ENCODE peak calls at places on chromosomes 12 and 14, in nine cellular contexts. A is AG04450, H is left lung, W is choroid plexus epithelial cell, B is neural progenitor cell, M is HCT116, U is AG10803, S is tibial artery, C is GM12865. Q is an unnamed sample.

GRCh38 chr14:105881021-105881930 is 354.9 kb downstream of the TMEM121 start:
- DNase-seq in A (no peak), H (peak), W (no peak), B (no peak), M (no peak), U (no peak), S (peak), C (no peak), Q (no peak)

GRCh38 chr14:77014004-77014604 is 14.4 kb downstream of the IRF2BPL start:
- DNase-seq in A (no peak), H (no peak), W (peak), B (peak), M (no peak), U (peak), S (no peak), C (no peak), Q (no peak)

GRCh38 chr12:52876371-52876770 is 27.6 kb upstream of the KRT78 start:
- DNase-seq in A (no peak), H (no peak), W (no peak), B (no peak), M (no peak), U (no peak), S (no peak), C (no peak), Q (no peak)

GRCh38 chr14:93103392-93104080 is 12.2 kb downstream of the ITPK1 start:
- DNase-seq in A (no peak), H (peak), W (peak), B (no peak), M (no peak), U (no peak), S (no peak), C (peak), Q (no peak)

GRCh38 chr14:104660597-104660996 is 28.8 kb upstream of the INF2 start:
- DNase-seq in A (no peak), H (no peak), W (no peak), B (no peak), M (no peak), U (no peak), S (no peak), C (peak), Q (no peak)

GRCh38 chr12:83173250-83173649 is 486.5 kb downstream of the TMTC2 start:
- DNase-seq in A (no peak), H (no peak), W (no peak), B (no peak), M (no peak), U (no peak), S (no peak), C (no peak), Q (no peak)

GRCh38 chr12:98274430-98275130 is 240.8 kb upstream of the TMPO start:
- DNase-seq in A (no peak), H (no peak), W (no peak), B (no peak), M (no peak), U (no peak), S (no peak), C (peak), Q (no peak)

GRCh38 chr12:107318804-107319535 is 225.6 kb upstream of the CRY1 start:
- DNase-seq in A (no peak), H (no peak), W (peak), B (peak), M (no peak), U (peak), S (no peak), C (no peak), Q (no peak)

GRCh38 chr12:105986779-105987686 is 151.7 kb downstream of the NUAK1 start:
- DNase-seq in A (peak), H (no peak), W (peak), B (no peak), M (no peak), U (peak), S (no peak), C (peak), Q (no peak)

GRCh38 chr14:77892381-77892871 is 92.5 kb downstream of the ADCK1 start:
- DNase-seq in A (no peak), H (no peak), W (peak), B (no peak), M (no peak), U (no peak), S (no peak), C (no peak), Q (no peak)

GRCh38 chr12:64716839-64717455 is 42.3 kb downstream of the GNS start:
- DNase-seq in A (no peak), H (no peak), W (no peak), B (no peak), M (no peak), U (no peak), S (no peak), C (no peak), Q (peak)

GRCh38 chr14:102335163-102335562 is 15.6 kb downstream of the ZNF839 start:
- DNase-seq in A (no peak), H (no peak), W (no peak), B (no peak), M (no peak), U (no peak), S (no peak), C (no peak), Q (no peak)

GRCh38 chr12:1839464-1839863 is 19.1 kb downstream of the LRTM2 start:
- DNase-seq in A (no peak), H (peak), W (no peak), B (no peak), M (no peak), U (no peak), S (no peak), C (no peak), Q (no peak)

GRCh38 chr14:100582496-100583165 is 4.6 kb downstream of the BEGAIN start:
- DNase-seq in A (no peak), H (no peak), W (no peak), B (no peak), M (no peak), U (no peak), S (no peak), C (no peak), Q (no peak)

GRCh38 chr12:19138551-19139344 is 9.2 kb downstream of the PLEKHA5 start:
- DNase-seq in A (no peak), H (no peak), W (peak), B (peak), M (no peak), U (no peak), S (no peak), C (no peak), Q (peak)

GRCh38 chr12:5242440-5242839 is 189.5 kb upstream of the NTF3 start:
- DNase-seq in A (no peak), H (no peak), W (no peak), B (no peak), M (no peak), U (no peak), S (no peak), C (no peak), Q (no peak)

GRCh38 chr14:101078105-101078891 is 174.8 kb upstream of the RTL1 start:
- DNase-seq in A (no peak), H (no peak), W (no peak), B (no peak), M (no peak), U (no peak), S (peak), C (no peak), Q (no peak)

GRCh38 chr14:26444745-26445144 is 153.1 kb downstream of the NOVA1 start:
- DNase-seq in A (no peak), H (no peak), W (peak), B (peak), M (no peak), U (no peak), S (no peak), C (no peak), Q (peak)

GRCh38 chr12:51281202-51281924 is 11.1 kb upstream of the SMAGP start:
- DNase-seq in A (no peak), H (no peak), W (peak), B (no peak), M (no peak), U (peak), S (no peak), C (no peak), Q (no peak)

GRCh38 chr14:52596861-52597260 is 44.2 kb downstream of the GPR137C start:
- DNase-seq in A (no peak), H (no peak), W (no peak), B (no peak), M (no peak), U (no peak), S (no peak), C (no peak), Q (no peak)

GRCh38 chr12:13376627-13377373 is 180.3 kb downstream of the EMP1 start:
- DNase-seq in A (no peak), H (no peak), W (no peak), B (no peak), M (no peak), U (no peak), S (no peak), C (no peak), Q (no peak)

GRCh38 chr14:105528197-105528858 is 1.9 kb downstream of the TMEM121 start:
- DNase-seq in A (peak), H (peak), W (peak), B (peak), M (no peak), U (peak), S (peak), C (peak), Q (peak)

GRCh38 chr14:51581017-51581881 is 70.5 kb upstream of the FRMD6 start:
- DNase-seq in A (peak), H (no peak), W (peak), B (no peak), M (no peak), U (peak), S (no peak), C (no peak), Q (peak)

GRCh38 chr12:89521348-89522238 is 3.0 kb downstream of the GALNT4 start:
- DNase-seq in A (no peak), H (no peak), W (peak), B (no peak), M (no peak), U (no peak), S (no peak), C (no peak), Q (no peak)

GRCh38 chr14:93095742-93096510 is 19.8 kb downstream of the ITPK1 start:
- DNase-seq in A (no peak), H (no peak), W (no peak), B (no peak), M (no peak), U (no peak), S (no peak), C (no peak), Q (no peak)

GRCh38 chr12:117674313-117674712 is 294.5 kb downstream of the KSR2 start:
- DNase-seq in A (no peak), H (no peak), W (no peak), B (no peak), M (no peak), U (no peak), S (no peak), C (no peak), Q (no peak)

GRCh38 chr14:53399057-53399456 is 245.9 kb upstream of the DDHD1 start:
- DNase-seq in A (no peak), H (no peak), W (peak), B (peak), M (peak), U (peak), S (no peak), C (peak), Q (peak)

GRCh38 chr14:75339059-75339458 is 60.4 kb downstream of the FOS start:
- DNase-seq in A (no peak), H (no peak), W (peak), B (no peak), M (no peak), U (peak), S (no peak), C (no peak), Q (no peak)

GRCh38 chr14:24298892-24299254 is 707 bp downstream of the DHRS1 start:
- DNase-seq in A (peak), H (no peak), W (peak), B (no peak), M (peak), U (peak), S (no peak), C (no peak), Q (no peak)

GRCh38 chr12:47942327-47943230 is 20.8 kb upstream of the TMEM106C start:
- DNase-seq in A (no peak), H (no peak), W (peak), B (peak), M (no peak), U (no peak), S (no peak), C (peak), Q (no peak)

GRCh38 chr14:78697341-78697740 is 527.2 kb downstream of the NRXN3 start:
- DNase-seq in A (no peak), H (no peak), W (peak), B (peak), M (peak), U (peak), S (no peak), C (peak), Q (peak)

GRCh38 chr14:101230851-101231550 is 327.5 kb upstream of the RTL1 start:
- DNase-seq in A (no peak), H (peak), W (no peak), B (no peak), M (no peak), U (no peak), S (no peak), C (no peak), Q (no peak)

GRCh38 chr12:50614167-50614762 is 109.5 kb downstream of the DIP2B start:
- DNase-seq in A (no peak), H (no peak), W (peak), B (no peak), M (peak), U (peak), S (no peak), C (no peak), Q (no peak)

GRCh38 chr14:64799555-64799954 is 80.2 kb downstream of the SPTB start:
- DNase-seq in A (no peak), H (no peak), W (no peak), B (no peak), M (no peak), U (no peak), S (no peak), C (no peak), Q (no peak)

GRCh38 chr12:6535960-6536847 is 1.9 kb downstream of the GAPDH start:
- DNase-seq in A (no peak), H (no peak), W (no peak), B (no peak), M (no peak), U (no peak), S (no peak), C (peak), Q (no peak)

GRCh38 chr12:85280984-85281946 is 1.2 kb downstream of the ALX1 start:
- DNase-seq in A (no peak), H (no peak), W (peak), B (no peak), M (no peak), U (no peak), S (no peak), C (no peak), Q (no peak)

GRCh38 chr14:105330491-105330895 is 15.9 kb downstream of the PACS2 start:
- DNase-seq in A (no peak), H (peak), W (peak), B (no peak), M (no peak), U (peak), S (peak), C (no peak), Q (no peak)

GRCh38 chr14:55578511-55578910 is 1.5 kb upstream of the KTN1 start:
- DNase-seq in A (no peak), H (no peak), W (no peak), B (peak), M (no peak), U (peak), S (no peak), C (no peak), Q (no peak)

DNA sequence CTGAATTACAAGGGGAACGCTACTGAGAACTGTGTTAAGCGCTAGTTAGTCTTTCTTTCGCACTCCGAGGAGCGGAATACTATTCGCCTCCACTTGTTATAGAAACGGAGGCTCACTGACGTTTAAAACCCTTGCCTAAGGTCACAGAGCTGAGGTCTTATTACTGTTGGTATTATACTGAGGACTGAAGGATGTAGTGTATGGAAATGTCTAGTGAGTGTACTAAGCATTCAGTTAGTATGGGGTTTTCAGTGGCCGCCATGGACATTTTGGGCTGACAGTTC is 826 bp downstream of the ACADS start:
- DNase-seq in A (no peak), H (no peak), W (no peak), B (no peak), M (no peak), U (no peak), S (no peak), C (no peak), Q (no peak)
- H3K4me3 ChIP-seq in A (peak), H (no peak), W (no peak), B (no peak), M (peak), U (peak), S (peak), C (peak), Q (peak)

DNA sequence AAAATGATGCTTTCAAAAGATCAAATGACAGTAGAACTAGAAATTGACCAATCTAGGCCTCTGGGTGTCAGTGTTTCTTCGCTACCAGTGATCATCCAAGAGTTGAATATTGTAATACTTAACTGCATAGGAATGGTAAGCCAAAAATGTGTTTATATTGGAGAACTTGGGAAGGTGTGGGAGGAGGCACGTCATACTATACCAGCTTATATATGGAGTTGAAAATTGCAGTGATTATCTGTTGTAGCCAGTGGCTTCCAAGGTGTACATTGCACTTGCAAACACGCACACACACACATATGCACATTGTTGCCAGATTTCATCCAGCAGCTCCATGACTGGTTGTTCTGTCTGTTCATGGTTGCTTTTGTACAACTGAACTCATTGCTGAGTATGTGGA is 36.1 kb downstream of the EID3 start:
- DNase-seq in A (no peak), H (no peak), W (no peak), B (no peak), M (no peak), U (no peak), S (no peak), C (no peak), Q (no peak)
- TF ChIP-seq CTCF in A (no peak), H (no peak), W (peak), B (no peak), M (peak), U (no peak), S (no peak), C (no peak), Q (peak)

GRCh38 chr14:68978550-68978911 is 571 bp downstream of the ACTN1 start:
- DNase-seq in A (no peak), H (peak), W (peak), B (peak), M (no peak), U (peak), S (peak), C (peak), Q (no peak)

GRCh38 chr14:68975667-68976066 is 3.4 kb downstream of the ACTN1 start:
- DNase-seq in A (no peak), H (no peak), W (peak), B (no peak), M (no peak), U (peak), S (no peak), C (no peak), Q (no peak)

GRCh38 chr14:68977741-68978549 is 1.2 kb downstream of the ACTN1 start:
- DNase-seq in A (peak), H (peak), W (peak), B (peak), M (no peak), U (peak), S (peak), C (peak), Q (peak)

GRCh38 chr14:68976160-68977067 is 2.7 kb downstream of the ACTN1 start:
- DNase-seq in A (no peak), H (no peak), W (peak), B (no peak), M (no peak), U (peak), S (peak), C (no peak), Q (no peak)

GRCh38 chr14:68977137-68977740 is 1.9 kb downstream of the ACTN1 start:
- DNase-seq in A (no peak), H (no peak), W (no peak), B (peak), M (no peak), U (no peak), S (peak), C (peak), Q (no peak)
- H3K4me3 ChIP-seq in A (peak), H (peak), W (peak), B (peak), M (peak), U (peak), S (peak), C (peak), Q (peak)

DNA sequence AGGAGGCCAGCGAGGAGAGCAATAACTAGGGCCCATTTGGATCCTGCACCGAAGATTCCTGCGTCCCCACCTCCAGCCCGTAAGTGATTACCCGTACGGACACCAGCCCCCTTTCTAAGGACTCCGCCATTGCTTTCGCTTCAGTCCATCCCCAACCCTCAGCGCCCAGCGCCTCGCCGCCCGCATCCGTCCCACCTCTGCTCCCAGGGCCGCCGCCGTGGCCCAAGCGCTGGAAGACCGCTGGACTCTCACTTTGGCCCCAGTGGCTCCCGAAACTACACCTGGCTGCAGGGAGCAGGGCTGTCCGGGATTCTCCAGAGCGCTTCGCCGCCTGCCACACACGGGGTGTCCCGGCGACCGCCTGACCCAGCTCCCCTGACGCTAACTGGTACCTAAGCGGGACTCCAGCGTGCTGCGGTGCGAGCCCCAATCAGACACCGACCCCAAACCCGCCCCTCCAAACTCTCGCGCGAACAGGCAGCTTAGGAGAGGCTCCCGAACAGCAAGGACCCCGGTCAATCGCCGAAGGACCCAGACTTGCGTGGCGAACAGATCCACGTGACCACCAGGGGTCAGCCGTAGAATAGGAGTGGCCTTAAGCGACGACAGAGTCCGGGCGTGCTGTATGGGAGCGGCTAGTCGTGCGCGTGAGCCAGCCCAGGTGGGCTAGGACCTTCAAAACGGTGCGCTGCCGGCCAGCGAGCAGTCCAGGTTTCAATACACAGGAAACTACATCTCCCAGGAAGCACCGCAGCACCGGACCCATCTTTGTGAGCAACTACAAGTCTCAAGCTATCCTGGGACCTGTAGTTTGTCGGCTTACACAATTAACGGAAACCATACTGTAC is at the start of gene CNPY2:
- DNase-seq in A (peak), H (peak), W (peak), B (peak), M (peak), U (peak), S (peak), C (peak), Q (peak)
- TF ChIP-seq CTCF in A (no peak), H (no peak), W (no peak), B (peak), M (peak), U (no peak), S (peak), C (peak), Q (no peak)

GRCh38 chr14:34710744-34711143 is 3.6 kb downstream of the CFL2 start:
- DNase-seq in A (no peak), H (no peak), W (peak), B (no peak), M (no peak), U (peak), S (no peak), C (no peak), Q (no peak)

GRCh38 chr14:34713122-34713680 is 1.2 kb downstream of the CFL2 start:
- DNase-seq in A (no peak), H (no peak), W (no peak), B (no peak), M (no peak), U (no peak), S (no peak), C (no peak), Q (no peak)

GRCh38 chr14:34710006-34710405 is 4.4 kb downstream of the CFL2 start:
- DNase-seq in A (no peak), H (no peak), W (no peak), B (no peak), M (no peak), U (no peak), S (no peak), C (no peak), Q (no peak)

GRCh38 chr14:34711808-34712712 is 2.3 kb downstream of the CFL2 start:
- DNase-seq in A (no peak), H (no peak), W (no peak), B (no peak), M (no peak), U (no peak), S (no peak), C (no peak), Q (no peak)

GRCh38 chr14:34711169-34711568 is 3.2 kb downstream of the CFL2 start:
- DNase-seq in A (peak), H (no peak), W (peak), B (no peak), M (no peak), U (peak), S (no peak), C (peak), Q (peak)
- H3K4me3 ChIP-seq in A (no peak), H (no peak), W (no peak), B (no peak), M (no peak), U (peak), S (peak), C (peak), Q (no peak)